ENCODE peak calls at places on chromosomes 6 and 20, in seven cellular contexts. G, W, Q, O, Z, T and C are unnamed samples.

GRCh38 chr6:14008809-14009208 is 84.1 kb downstream of the RNF182 start:
- DNase-seq in G (no peak), W (no peak), T (no peak), Z (no peak), O (no peak), Q (no peak), C (no peak)

GRCh38 chr20:1061484-1062221 is 56.7 kb upstream of the PSMF1 start:
- DNase-seq in Q (no peak), T (no peak), O (no peak), G (no peak), W (no peak), Z (no peak), C (no peak)

GRCh38 chr20:59082077-59082740 is 39.6 kb upstream of the PRELID3B start:
- DNase-seq in Q (peak; percentile 92), Z (peak; percentile 18), G (peak; percentile 20), T (no peak), O (no peak), W (no peak), C (no peak)

GRCh38 chr6:118719351-118720124 is 68.1 kb upstream of the CEP85L start:
- DNase-seq in Z (peak; percentile 76), G (no peak), T (no peak), W (no peak), Q (no peak), O (no peak), C (no peak)

GRCh38 chr20:47653892-47654291 is 131.4 kb downstream of the SULF2 start:
- DNase-seq in T (no peak), W (no peak), O (no peak), G (no peak), Q (no peak), Z (no peak), C (no peak)

GRCh38 chr20:3251806-3252205 is 12.8 kb upstream of the SLC4A11 start:
- DNase-seq in Z (no peak), O (peak; percentile 41), T (no peak), Q (no peak), W (no peak), G (no peak), C (peak; percentile 64)

GRCh38 chr6:90343581-90343980 is 46.9 kb upstream of the BACH2 start:
- DNase-seq in Q (peak; percentile 63), G (peak; percentile 16), Z (no peak), O (no peak), T (no peak), W (no peak), C (peak; percentile 24)

GRCh38 chr6:117907600-117908245 is 659 bp downstream of the SLC35F1 start:
- DNase-seq in Z (no peak), G (no peak), Q (no peak), O (no peak), T (no peak), W (no peak), C (peak; percentile 29)

GRCh38 chr6:13722880-13723279 is 11.2 kb upstream of the RANBP9 start:
- DNase-seq in T (no peak), Z (no peak), O (no peak), G (no peak), Q (no peak), W (no peak), C (no peak)

GRCh38 chr6:128432394-128432793 is 88.0 kb downstream of the PTPRK start:
- DNase-seq in G (peak; percentile 12), Z (no peak), Q (peak; percentile 65), O (no peak), T (peak; percentile 7), W (no peak), C (peak; percentile 54)

GRCh38 chr6:3687847-3688246 is 63.7 kb downstream of the PXDC1 start:
- DNase-seq in T (no peak), W (no peak), Q (no peak), O (no peak), G (no peak), Z (no peak), C (no peak)

GRCh38 chr6:11774392-11774791 is 4.2 kb downstream of the ADTRP start:
- DNase-seq in W (no peak), Z (no peak), O (no peak), T (no peak), Q (no peak), G (no peak), C (no peak)

GRCh38 chr20:64237316-64237715 is 18.2 kb upstream of the PCMTD2 start:
- DNase-seq in T (no peak), O (no peak), G (no peak), W (no peak), Q (no peak), Z (no peak), C (no peak)

GRCh38 chr6:36834576-36835293 is 4.5 kb downstream of the CPNE5 start:
- DNase-seq in G (no peak), Z (no peak), Q (no peak), W (no peak), O (no peak), T (no peak), C (no peak)

GRCh38 chr20:59020938-59021551 is 1.8 kb downstream of the TUBB1 start:
- DNase-seq in W (no peak), Q (peak; percentile 55), T (no peak), Z (no peak), G (no peak), O (no peak), C (no peak)

GRCh38 chr6:137217801-137218472 is 1.2 kb downstream of the IFNGR1 start:
- DNase-seq in W (no peak), Z (no peak), O (no peak), Q (peak; percentile 25), G (peak; percentile 24), T (no peak), C (peak; percentile 42)

GRCh38 chr6:42136508-42137191 is 5.8 kb downstream of the C6orf132 start:
- DNase-seq in G (peak; percentile 64), O (no peak), T (peak; percentile 60), Q (peak; percentile 83), Z (peak; percentile 33), W (no peak), C (peak; percentile 61)

GRCh38 chr20:3248167-3248992 is 9.4 kb upstream of the SLC4A11 start:
- DNase-seq in W (no peak), Z (peak; percentile 21), G (no peak), T (no peak), O (peak; percentile 39), Q (peak; percentile 37), C (peak; percentile 65)

GRCh38 chr6:9494864-9495263 is 920.0 kb downstream of the TFAP2A start:
- DNase-seq in T (no peak), W (no peak), G (no peak), Z (no peak), O (no peak), Q (peak; percentile 44), C (peak; percentile 43)

GRCh38 chr6:54307412-54308036 is 717 bp upstream of the TINAG start:
- DNase-seq in Q (no peak), O (no peak), Z (no peak), W (no peak), G (no peak), T (peak; percentile 78), C (no peak)

GRCh38 chr6:45388328-45388727 is 10.6 kb upstream of the SUPT3H start:
- DNase-seq in G (peak; percentile 8), O (no peak), Z (no peak), W (no peak), T (no peak), Q (peak; percentile 36), C (peak; percentile 34)

GRCh38 chr6:3367630-3368029 is 89.2 kb downstream of the SLC22A23 start:
- DNase-seq in W (no peak), T (no peak), Q (no peak), O (no peak), Z (no peak), G (no peak), C (no peak)

GRCh38 chr20:32898721-32899120 is 40.0 kb downstream of the EFCAB8 start:
- DNase-seq in W (no peak), T (no peak), G (peak; percentile 83), Z (no peak), Q (peak; percentile 69), O (no peak), C (peak; percentile 88)

GRCh38 chr6:52125572-52125971 is 38.2 kb upstream of the PKHD1 start:
- DNase-seq in G (no peak), T (no peak), W (no peak), Z (no peak), Q (no peak), O (no peak), C (no peak)

GRCh38 chr20:13418263-13419229 is 197.5 kb downstream of the ISM1 start:
- DNase-seq in W (no peak), O (no peak), Z (no peak), G (no peak), T (no peak), Q (no peak), C (no peak)

GRCh38 chr20:58309607-58310290 is at the start of gene RAB22A:
- DNase-seq in O (peak; percentile 86), W (peak; percentile 65), Q (peak; percentile 78), Z (peak; percentile 85), G (peak; percentile 76), T (peak; percentile 81), C (peak; percentile 99)

GRCh38 chr6:52155791-52156576 is 30.2 kb upstream of the IL17A start:
- DNase-seq in G (no peak), O (no peak), W (no peak), Z (no peak), T (peak; percentile 95), Q (peak; percentile 44), C (no peak)

GRCh38 chr6:110462884-110463481 is 13.4 kb downstream of the SLC22A16 start:
- DNase-seq in G (no peak), T (no peak), Z (no peak), W (no peak), Q (no peak), O (no peak), C (no peak)

GRCh38 chr20:23225407-23226060 is 125.1 kb upstream of the NXT1 start:
- DNase-seq in O (peak; percentile 48), Z (no peak), Q (peak; percentile 43), W (no peak), G (peak; percentile 93), T (no peak), C (peak; percentile 83)

GRCh38 chr6:35955970-35956369 is 35.1 kb upstream of the SRPK1 start:
- DNase-seq in O (no peak), Q (no peak), T (no peak), W (no peak), G (no peak), Z (no peak), C (no peak)

GRCh38 chr6:159106627-159107241 is 61.9 kb upstream of the TAGAP start:
- DNase-seq in G (peak; percentile 6), W (peak; percentile 84), Q (peak; percentile 49), Z (peak; percentile 94), O (peak; percentile 68), T (no peak), C (peak; percentile 74)